ENCODE peak calls at places on chromosomes 11 and 22, in five cellular contexts. A is T-helper 1 cell, O is sciatic nerve, P is epithelial cell of prostate, G is AG10803. U is an unnamed sample.

GRCh38 chr11:17430616-17431015 is 42.2 kb upstream of the KCNJ11 start:
- DNase-seq in G (no peak), A (no peak), O (no peak), P (no peak), U (no peak)

GRCh38 chr11:14980854-14981253 is 8.7 kb upstream of the CALCA start:
- DNase-seq in A (no peak), G (peak), O (no peak), P (no peak), U (peak)

GRCh38 chr11:79331251-79331901 is 109.5 kb downstream of the TENM4 start:
- DNase-seq in A (no peak), P (no peak), G (no peak), O (no peak), U (no peak)

GRCh38 chr22:29268511-29269229 is 602 bp downstream of the EWSR1 start:
- DNase-seq in G (peak), O (peak), P (no peak), A (no peak), U (peak)

GRCh38 chr11:60868682-60869450 is 1.5 kb downstream of the ZP1 start:
- DNase-seq in O (peak), P (no peak), A (no peak), G (no peak), U (no peak)

GRCh38 chr22:36594569-36594968 is 65.6 kb upstream of the EIF3D start:
- DNase-seq in P (no peak), G (no peak), O (no peak), A (no peak), U (no peak)

GRCh38 chr11:115425243-115425642 is 79.0 kb downstream of the CADM1 start:
- DNase-seq in P (no peak), G (no peak), O (no peak), A (no peak), U (no peak)

GRCh38 chr11:75896843-75897419 is 81.9 kb downstream of the UVRAG start:
- DNase-seq in G (peak), O (no peak), A (no peak), P (no peak), U (peak)

GRCh38 chr11:102256251-102256650 is 61.0 kb upstream of the BIRC3 start:
- DNase-seq in G (peak), P (peak), O (no peak), A (no peak), U (peak)

GRCh38 chr11:46383974-46384701 is 2.7 kb downstream of the MDK start:
- DNase-seq in O (no peak), A (no peak), G (no peak), P (no peak), U (no peak)

GRCh38 chr11:94525933-94526332 is 13.7 kb downstream of the C11orf97 start:
- DNase-seq in P (no peak), A (no peak), O (peak), G (peak), U (peak)

GRCh38 chr22:47386812-47387510 is 624.5 kb downstream of the TBC1D22A start:
- DNase-seq in A (no peak), O (no peak), G (no peak), P (no peak), U (no peak)

GRCh38 chr11:117428186-117428855 is 100.7 kb downstream of the CEP164 start:
- DNase-seq in A (no peak), O (no peak), G (no peak), P (no peak), U (no peak)

U was measured in GM03348.